ENCODE peak calls at places on chromosome 6, in eight cellular contexts. One of them, this sample, is unnamed.

GRCh38 chr6:159169557-159170332 is 545 bp downstream of the FNDC1 start:
- DNase-seq in stomach: no peak
- DNase-seq in esophagus muscularis mucosa: no peak
- DNase-seq in CD4-positive, CD25-positive, alpha-beta regulatory T cell: peak
- DNase-seq in GM23248: peak
- DNase-seq in AG04450: no peak
- DNase-seq in IMR-90: peak
- DNase-seq in heart right ventricle: no peak
- DNase-seq in this sample: no peak

GRCh38 chr6:6320901-6321300 is 439 bp upstream of the F13A1 start:
- DNase-seq in stomach: no peak
- DNase-seq in esophagus muscularis mucosa: no peak
- DNase-seq in CD4-positive, CD25-positive, alpha-beta regulatory T cell: no peak
- DNase-seq in GM23248: peak
- DNase-seq in AG04450: no peak
- DNase-seq in IMR-90: no peak
- DNase-seq in heart right ventricle: no peak
- DNase-seq in this sample: no peak

GRCh38 chr6:105370316-105370715 is 32.6 kb downstream of the PREP start:
- DNase-seq in stomach: no peak
- DNase-seq in esophagus muscularis mucosa: no peak
- DNase-seq in CD4-positive, CD25-positive, alpha-beta regulatory T cell: no peak
- DNase-seq in GM23248: no peak
- DNase-seq in AG04450: no peak
- DNase-seq in IMR-90: no peak
- DNase-seq in heart right ventricle: no peak
- DNase-seq in this sample: no peak

GRCh38 chr6:7087491-7087979 is 20.2 kb upstream of the RREB1 start:
- DNase-seq in stomach: no peak
- DNase-seq in esophagus muscularis mucosa: no peak
- DNase-seq in CD4-positive, CD25-positive, alpha-beta regulatory T cell: peak
- DNase-seq in GM23248: no peak
- DNase-seq in AG04450: no peak
- DNase-seq in IMR-90: no peak
- DNase-seq in heart right ventricle: no peak
- DNase-seq in this sample: no peak

GRCh38 chr6:33610779-33611421 is 10.2 kb upstream of the ITPR3 start:
- DNase-seq in stomach: peak
- DNase-seq in esophagus muscularis mucosa: no peak
- DNase-seq in CD4-positive, CD25-positive, alpha-beta regulatory T cell: no peak
- DNase-seq in GM23248: no peak
- DNase-seq in AG04450: no peak
- DNase-seq in IMR-90: no peak
- DNase-seq in heart right ventricle: peak
- DNase-seq in this sample: no peak

GRCh38 chr6:161630674-161631073 is 356.8 kb upstream of the AGPAT4 start:
- DNase-seq in stomach: no peak
- DNase-seq in esophagus muscularis mucosa: no peak
- DNase-seq in CD4-positive, CD25-positive, alpha-beta regulatory T cell: no peak
- DNase-seq in GM23248: peak
- DNase-seq in AG04450: no peak
- DNase-seq in IMR-90: no peak
- DNase-seq in heart right ventricle: no peak
- DNase-seq in this sample: no peak

GRCh38 chr6:108736832-108737231 is 111.4 kb upstream of the ARMC2 start:
- DNase-seq in stomach: no peak
- DNase-seq in esophagus muscularis mucosa: no peak
- DNase-seq in CD4-positive, CD25-positive, alpha-beta regulatory T cell: no peak
- DNase-seq in GM23248: peak
- DNase-seq in AG04450: peak
- DNase-seq in IMR-90: peak
- DNase-seq in heart right ventricle: peak
- DNase-seq in this sample: no peak

GRCh38 chr6:79557683-79558082 is 20.5 kb upstream of the LCA5 start:
- DNase-seq in stomach: no peak
- DNase-seq in esophagus muscularis mucosa: no peak
- DNase-seq in CD4-positive, CD25-positive, alpha-beta regulatory T cell: no peak
- DNase-seq in GM23248: no peak
- DNase-seq in AG04450: no peak
- DNase-seq in IMR-90: peak
- DNase-seq in heart right ventricle: no peak
- DNase-seq in this sample: no peak

GRCh38 chr6:161442381-161442858 is 168.6 kb upstream of the AGPAT4 start:
- DNase-seq in stomach: no peak
- DNase-seq in esophagus muscularis mucosa: no peak
- DNase-seq in CD4-positive, CD25-positive, alpha-beta regulatory T cell: no peak
- DNase-seq in GM23248: no peak
- DNase-seq in AG04450: no peak
- DNase-seq in IMR-90: no peak
- DNase-seq in heart right ventricle: no peak
- DNase-seq in this sample: no peak

GRCh38 chr6:44263357-44264100 is 1.8 kb downstream of the NFKBIE start:
- DNase-seq in stomach: no peak
- DNase-seq in esophagus muscularis mucosa: no peak
- DNase-seq in CD4-positive, CD25-positive, alpha-beta regulatory T cell: no peak
- DNase-seq in GM23248: no peak
- DNase-seq in AG04450: no peak
- DNase-seq in IMR-90: peak
- DNase-seq in heart right ventricle: no peak
- DNase-seq in this sample: peak

GRCh38 chr6:16582437-16583150 is 178.7 kb downstream of the ATXN1 start:
- DNase-seq in stomach: no peak
- DNase-seq in esophagus muscularis mucosa: peak
- DNase-seq in CD4-positive, CD25-positive, alpha-beta regulatory T cell: no peak
- DNase-seq in GM23248: no peak
- DNase-seq in AG04450: no peak
- DNase-seq in IMR-90: no peak
- DNase-seq in heart right ventricle: no peak
- DNase-seq in this sample: no peak

GRCh38 chr6:151044465-151045441 is 179.3 kb downstream of the MTHFD1L start:
- DNase-seq in stomach: peak
- DNase-seq in esophagus muscularis mucosa: no peak
- DNase-seq in CD4-positive, CD25-positive, alpha-beta regulatory T cell: no peak
- DNase-seq in GM23248: no peak
- DNase-seq in AG04450: peak
- DNase-seq in IMR-90: peak
- DNase-seq in heart right ventricle: peak
- DNase-seq in this sample: peak

GRCh38 chr6:13300649-13301590 is 27.4 kb downstream of the TBC1D7 start:
- DNase-seq in stomach: no peak
- DNase-seq in esophagus muscularis mucosa: peak
- DNase-seq in CD4-positive, CD25-positive, alpha-beta regulatory T cell: no peak
- DNase-seq in GM23248: no peak
- DNase-seq in AG04450: no peak
- DNase-seq in IMR-90: no peak
- DNase-seq in heart right ventricle: no peak
- DNase-seq in this sample: no peak

GRCh38 chr6:155850408-155850841 is 394.8 kb upstream of the NOX3 start:
- DNase-seq in stomach: no peak
- DNase-seq in esophagus muscularis mucosa: no peak
- DNase-seq in CD4-positive, CD25-positive, alpha-beta regulatory T cell: no peak
- DNase-seq in GM23248: peak
- DNase-seq in AG04450: no peak
- DNase-seq in IMR-90: peak
- DNase-seq in heart right ventricle: no peak
- DNase-seq in this sample: no peak

GRCh38 chr6:32692019-32692418 is 25.6 kb upstream of the HLA-DQB1 start:
- DNase-seq in stomach: peak
- DNase-seq in esophagus muscularis mucosa: no peak
- DNase-seq in CD4-positive, CD25-positive, alpha-beta regulatory T cell: peak
- DNase-seq in GM23248: no peak
- DNase-seq in AG04450: no peak
- DNase-seq in IMR-90: no peak
- DNase-seq in heart right ventricle: peak
- DNase-seq in this sample: no peak

GRCh38 chr6:150631283-150631981 is 31.7 kb downstream of the PLEKHG1 start:
- DNase-seq in stomach: no peak
- DNase-seq in esophagus muscularis mucosa: no peak
- DNase-seq in CD4-positive, CD25-positive, alpha-beta regulatory T cell: peak
- DNase-seq in GM23248: no peak
- DNase-seq in AG04450: no peak
- DNase-seq in IMR-90: no peak
- DNase-seq in heart right ventricle: no peak
- DNase-seq in this sample: peak

GRCh38 chr6:78513856-78514255 is 353.5 kb upstream of the IRAK1BP1 start:
- DNase-seq in stomach: no peak
- DNase-seq in esophagus muscularis mucosa: no peak
- DNase-seq in CD4-positive, CD25-positive, alpha-beta regulatory T cell: no peak
- DNase-seq in GM23248: no peak
- DNase-seq in AG04450: no peak
- DNase-seq in IMR-90: no peak
- DNase-seq in heart right ventricle: no peak
- DNase-seq in this sample: no peak

DNA sequence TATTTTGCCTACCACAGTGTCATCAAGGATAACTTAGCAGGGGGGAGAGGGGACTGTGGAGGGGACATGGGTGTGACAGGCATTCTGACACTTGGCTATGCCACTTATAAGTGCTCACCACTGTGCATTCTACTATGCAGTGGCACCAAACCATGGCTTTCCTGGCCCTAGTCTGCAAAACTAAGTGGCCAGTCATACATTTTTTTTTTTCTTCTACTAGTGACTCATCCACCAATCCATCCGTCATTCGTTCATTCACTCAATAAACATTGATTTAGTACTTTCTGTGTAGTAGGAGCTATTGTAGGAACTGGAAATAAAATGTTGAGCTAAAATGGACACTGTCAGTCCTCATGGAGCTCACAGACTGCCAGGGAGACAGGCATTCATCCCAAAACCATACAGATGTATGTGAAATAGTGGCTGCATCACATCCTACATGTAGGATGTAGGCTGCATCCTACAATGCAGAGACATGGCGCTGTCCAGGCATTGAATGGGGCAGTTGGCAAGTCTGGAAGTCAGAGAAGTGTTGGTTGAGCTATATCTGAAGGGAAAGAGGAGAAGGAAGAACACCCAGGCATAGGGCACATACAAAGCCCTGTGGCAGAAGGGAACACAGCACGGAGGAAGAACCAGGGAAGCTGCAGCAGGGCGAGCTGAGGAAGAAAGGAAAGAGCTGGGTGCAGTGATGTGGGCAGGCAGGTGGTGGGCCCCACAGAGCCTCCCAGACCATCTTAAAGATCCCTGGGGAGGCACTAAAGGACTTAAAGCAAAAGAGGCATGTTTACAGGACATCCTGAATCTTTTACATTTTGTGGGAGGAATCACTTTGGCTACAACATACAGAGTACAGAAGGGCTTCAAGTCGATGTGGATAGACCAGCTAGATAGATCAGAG is 224.4 kb downstream of the UST start:
- DNase-seq in stomach: no peak
- DNase-seq in esophagus muscularis mucosa: no peak
- DNase-seq in CD4-positive, CD25-positive, alpha-beta regulatory T cell: no peak
- DNase-seq in GM23248: peak
- DNase-seq in AG04450: no peak
- DNase-seq in IMR-90: peak
- DNase-seq in heart right ventricle: no peak
- DNase-seq in this sample: no peak
- H3K27ac ChIP-seq in stomach: no peak
- H3K27ac ChIP-seq in esophagus muscularis mucosa: no peak
- H3K27ac ChIP-seq in CD4-positive, CD25-positive, alpha-beta regulatory T cell: no peak
- H3K27ac ChIP-seq in GM23248: peak
- H3K27ac ChIP-seq in AG04450: no peak
- H3K27ac ChIP-seq in IMR-90: no peak
- H3K27ac ChIP-seq in heart right ventricle: no peak
- H3K27ac ChIP-seq in this sample: no peak

GRCh38 chr6:42260972-42261371 is 43.3 kb upstream of the MRPS10 start:
- DNase-seq in stomach: no peak
- DNase-seq in esophagus muscularis mucosa: no peak
- DNase-seq in CD4-positive, CD25-positive, alpha-beta regulatory T cell: no peak
- DNase-seq in GM23248: peak
- DNase-seq in AG04450: no peak
- DNase-seq in IMR-90: no peak
- DNase-seq in heart right ventricle: no peak
- DNase-seq in this sample: no peak
- H3K27ac ChIP-seq in stomach: no peak
- H3K27ac ChIP-seq in esophagus muscularis mucosa: peak
- H3K27ac ChIP-seq in CD4-positive, CD25-positive, alpha-beta regulatory T cell: no peak
- H3K27ac ChIP-seq in GM23248: no peak
- H3K27ac ChIP-seq in AG04450: peak
- H3K27ac ChIP-seq in IMR-90: peak
- H3K27ac ChIP-seq in heart right ventricle: peak
- H3K27ac ChIP-seq in this sample: no peak

GRCh38 chr6:113171882-113172281 is 685.3 kb upstream of the MARCKS start:
- DNase-seq in stomach: no peak
- DNase-seq in esophagus muscularis mucosa: no peak
- DNase-seq in CD4-positive, CD25-positive, alpha-beta regulatory T cell: no peak
- DNase-seq in GM23248: no peak
- DNase-seq in AG04450: no peak
- DNase-seq in IMR-90: no peak
- DNase-seq in heart right ventricle: no peak
- DNase-seq in this sample: no peak
- H3K27ac ChIP-seq in stomach: no peak
- H3K27ac ChIP-seq in esophagus muscularis mucosa: no peak
- H3K27ac ChIP-seq in CD4-positive, CD25-positive, alpha-beta regulatory T cell: no peak
- H3K27ac ChIP-seq in GM23248: no peak
- H3K27ac ChIP-seq in AG04450: no peak
- H3K27ac ChIP-seq in IMR-90: no peak
- H3K27ac ChIP-seq in heart right ventricle: peak
- H3K27ac ChIP-seq in this sample: no peak

GRCh38 chr6:106716966-106717365 is 87.6 kb downstream of the QRSL1 start:
- DNase-seq in stomach: no peak
- DNase-seq in esophagus muscularis mucosa: no peak
- DNase-seq in CD4-positive, CD25-positive, alpha-beta regulatory T cell: no peak
- DNase-seq in GM23248: no peak
- DNase-seq in AG04450: no peak
- DNase-seq in IMR-90: no peak
- DNase-seq in heart right ventricle: no peak
- DNase-seq in this sample: no peak
- H3K27ac ChIP-seq in stomach: no peak
- H3K27ac ChIP-seq in esophagus muscularis mucosa: no peak
- H3K27ac ChIP-seq in CD4-positive, CD25-positive, alpha-beta regulatory T cell: no peak
- H3K27ac ChIP-seq in GM23248: no peak
- H3K27ac ChIP-seq in AG04450: no peak
- H3K27ac ChIP-seq in IMR-90: no peak
- H3K27ac ChIP-seq in heart right ventricle: no peak
- H3K27ac ChIP-seq in this sample: no peak

GRCh38 chr6:111517965-111518364 is 34.9 kb upstream of the REV3L start:
- DNase-seq in stomach: no peak
- DNase-seq in esophagus muscularis mucosa: no peak
- DNase-seq in CD4-positive, CD25-positive, alpha-beta regulatory T cell: no peak
- DNase-seq in GM23248: no peak
- DNase-seq in AG04450: no peak
- DNase-seq in IMR-90: no peak
- DNase-seq in heart right ventricle: no peak
- DNase-seq in this sample: no peak
- H3K27ac ChIP-seq in stomach: no peak
- H3K27ac ChIP-seq in esophagus muscularis mucosa: no peak
- H3K27ac ChIP-seq in CD4-positive, CD25-positive, alpha-beta regulatory T cell: no peak
- H3K27ac ChIP-seq in GM23248: no peak
- H3K27ac ChIP-seq in AG04450: no peak
- H3K27ac ChIP-seq in IMR-90: no peak
- H3K27ac ChIP-seq in heart right ventricle: no peak
- H3K27ac ChIP-seq in this sample: no peak